ENCODE peak calls at places on chromosomes 12 and 14, in seven cellular contexts. J is transverse colon; G is CD4-positive, CD25-positive, alpha-beta regulatory T cell; S is fibroblast of lung; Q is naive thymus-derived CD4-positive, alpha-beta T cell; E is CD8-positive, alpha-beta T cell; V is H7. A is an unnamed sample.
A peak's percentile ranks its signal among the peaks of the same experiment; 100 is the strongest.

GRCh38 chr12:123200414-123200813 is 32.5 kb downstream of the MPHOSPH9 start:
- DNase-seq in J (no peak), G (peak; percentile 20), S (no peak), Q (peak; percentile 33), E (peak; percentile 13), V (no peak), A (no peak)

GRCh38 chr12:93502802-93503623 is 35.7 kb downstream of the MRPL42 start:
- DNase-seq in J (peak; percentile 43), G (peak; percentile 69), S (peak; percentile 30), Q (peak; percentile 64), E (peak; percentile 70), V (no peak), A (peak; percentile 30)

GRCh38 chr14:93962701-93963601 is 13.4 kb downstream of the ASB2 start:
- DNase-seq in J (peak; percentile 75), G (peak; percentile 75), S (no peak), Q (peak; percentile 31), E (peak; percentile 42), V (no peak), A (peak; percentile 29)

GRCh38 chr14:68891851-68892660 is 87.0 kb downstream of the ACTN1 start:
- DNase-seq in J (no peak), G (no peak), S (peak; percentile 80), Q (no peak), E (no peak), V (no peak), A (peak; percentile 31)

GRCh38 chr14:48842785-48843184 is 743.4 kb downstream of the RPS29 start:
- DNase-seq in J (no peak), G (no peak), S (no peak), Q (no peak), E (no peak), V (no peak), A (no peak)

GRCh38 chr12:105317942-105318614 is 12.4 kb upstream of the C12orf75 start:
- DNase-seq in J (no peak), G (no peak), S (peak; percentile 84), Q (no peak), E (no peak), V (no peak), A (peak; percentile 48)

GRCh38 chr12:109287181-109287580 is 21.9 kb downstream of the FOXN4 start:
- DNase-seq in J (no peak), G (no peak), S (no peak), Q (no peak), E (no peak), V (no peak), A (no peak)

GRCh38 chr14:64671591-64671990 is 32.6 kb upstream of the PLEKHG3 start:
- DNase-seq in J (no peak), G (peak; percentile 53), S (peak; percentile 51), Q (peak; percentile 53), E (no peak), V (peak; percentile 75), A (peak; percentile 64)

GRCh38 chr14:73795974-73796373 is 55.7 kb upstream of the PTGR2 start:
- DNase-seq in J (peak; percentile 92), G (no peak), S (peak; percentile 93), Q (no peak), E (no peak), V (no peak), A (peak; percentile 79)

GRCh38 chr14:94780536-94781404 is 10.9 kb upstream of the GSC start:
- DNase-seq in J (no peak), G (no peak), S (no peak), Q (no peak), E (no peak), V (peak; percentile 60), A (no peak)

GRCh38 chr12:56468216-56469006 is at the start of gene SPRYD4:
- DNase-seq in J (peak; percentile 94), G (peak; percentile 95), S (peak; percentile 90), Q (peak; percentile 96), E (peak; percentile 93), V (peak; percentile 96), A (peak; percentile 80)

GRCh38 chr12:79424109-79424721 is 266.5 kb downstream of the PAWR start:
- DNase-seq in J (no peak), G (no peak), S (peak; percentile 97), Q (no peak), E (no peak), V (no peak), A (peak; percentile 99)

GRCh38 chr12:132071001-132071810 is 72.9 kb downstream of the DDX51 start:
- DNase-seq in J (no peak), G (no peak), S (no peak), Q (no peak), E (no peak), V (no peak), A (no peak)

GRCh38 chr12:5889381-5890047 is 55.5 kb downstream of the ANO2 start:
- DNase-seq in J (no peak), G (no peak), S (no peak), Q (no peak), E (no peak), V (peak; percentile 56), A (no peak)

GRCh38 chr14:70177092-70177491 is 11.7 kb downstream of the SLC8A3 start:
- DNase-seq in J (no peak), G (no peak), S (no peak), Q (no peak), E (no peak), V (no peak), A (no peak)

GRCh38 chr12:131066886-131067490 is 113.3 kb downstream of the ADGRD1 start:
- DNase-seq in J (no peak), G (no peak), S (no peak), Q (no peak), E (no peak), V (no peak), A (no peak)

GRCh38 chr12:131067993-131068942 is 114.6 kb downstream of the ADGRD1 start:
- DNase-seq in J (no peak), G (no peak), S (no peak), Q (no peak), E (no peak), V (no peak), A (no peak)

GRCh38 chr12:131065801-131066200 is 112.1 kb downstream of the ADGRD1 start:
- DNase-seq in J (no peak), G (no peak), S (no peak), Q (no peak), E (no peak), V (peak; percentile 31), A (no peak)

GRCh38 chr12:131065279-131065678 is 111.6 kb downstream of the ADGRD1 start:
- DNase-seq in J (no peak), G (no peak), S (no peak), Q (no peak), E (no peak), V (no peak), A (no peak)

DNA sequence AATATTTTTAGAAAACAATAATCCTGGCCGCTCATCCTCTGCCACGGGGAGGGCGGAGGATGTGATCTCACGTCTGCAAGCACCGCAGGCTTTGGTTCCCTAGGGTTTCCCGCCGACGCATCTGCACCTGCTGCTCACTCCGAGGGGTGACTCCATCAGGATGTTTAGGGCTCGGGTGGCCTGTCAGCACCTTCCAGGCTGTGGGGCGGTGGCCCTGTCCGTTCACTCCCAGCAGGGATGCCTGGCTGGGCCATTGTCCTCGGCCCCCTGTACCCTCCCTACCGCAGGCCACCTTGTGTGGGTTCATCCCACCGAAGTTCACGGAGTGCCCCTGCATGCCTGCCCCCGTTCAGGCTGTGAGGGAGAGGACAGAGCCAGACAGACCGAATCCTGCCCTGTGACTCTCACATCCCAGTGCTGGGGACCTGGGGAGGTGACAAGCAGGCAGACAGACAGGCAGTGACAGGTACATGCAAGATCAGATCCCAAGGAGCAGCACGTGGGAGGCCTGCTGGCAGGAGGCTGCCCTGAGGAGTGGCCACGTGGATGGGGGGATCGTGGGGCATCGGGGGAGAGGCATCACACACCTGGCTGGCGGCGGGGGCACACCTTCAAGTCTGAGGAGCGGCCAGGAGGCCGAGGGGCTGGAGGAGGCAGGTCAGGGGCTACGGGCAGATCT is 112.6 kb downstream of the ADGRD1 start:
- DNase-seq in J (no peak), G (no peak), S (no peak), Q (no peak), E (no peak), V (peak; percentile 39), A (no peak)
- H3K27me3 ChIP-seq in J (no peaks in the 10 kb centered on the region), G (no peaks in the 10 kb centered on the region), S (no peaks in the 10 kb centered on the region), Q (no peaks in the 10 kb centered on the region), E (no peaks in the 10 kb centered on the region), V (no peaks in the 10 kb centered on the region), A (no peaks in the 10 kb centered on the region)

DNA sequence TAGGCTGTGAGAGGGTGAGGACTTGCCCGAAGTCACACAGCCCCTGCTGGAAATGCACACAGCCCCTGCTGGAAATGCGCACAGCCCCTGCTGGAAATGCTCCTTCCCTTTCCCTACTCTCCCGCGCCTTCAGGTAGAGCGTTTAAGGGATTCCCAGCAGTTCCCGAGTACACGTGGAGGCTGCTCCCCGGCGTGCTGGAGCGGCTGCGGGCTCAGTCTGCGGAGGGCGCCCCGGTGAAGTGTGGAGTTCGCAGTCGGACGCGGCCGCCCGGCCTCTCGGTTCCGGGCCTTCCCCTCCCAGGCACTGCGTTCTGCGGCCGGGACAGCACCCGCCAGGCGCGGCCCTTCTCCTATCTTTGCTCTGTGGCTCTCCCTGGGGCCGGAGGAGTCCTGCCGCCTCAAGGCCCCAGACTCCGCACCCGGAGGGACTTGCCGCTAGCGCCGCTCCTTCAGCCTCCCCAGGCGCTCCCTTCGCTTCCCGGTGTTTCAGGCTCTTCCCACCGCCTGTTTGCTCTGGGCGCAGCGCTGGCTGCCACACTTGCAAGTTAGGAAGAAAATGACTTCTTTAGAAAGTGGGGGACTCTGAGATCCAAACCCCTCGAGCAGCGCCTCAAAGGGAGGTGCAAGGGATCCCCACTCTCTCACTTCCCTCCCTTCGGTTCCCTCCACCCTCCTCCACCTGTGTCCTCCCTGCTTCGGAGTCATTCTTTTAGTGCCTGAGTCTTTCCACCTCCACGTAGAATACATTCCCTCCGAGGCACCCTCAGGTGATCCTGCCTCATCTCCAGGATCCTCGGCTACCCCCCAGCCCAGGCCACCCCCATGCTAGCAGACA is 8.3 kb upstream of the TBX5 start:
- DNase-seq in J (no peak), G (no peak), S (no peak), Q (no peak), E (no peak), V (peak; percentile 80), A (no peak)
- H3K27me3 ChIP-seq in J (peaks cover 87% of the 10 kb centered on the region), G (peaks cover 39% of the 10 kb centered on the region), S (no peaks in the 10 kb centered on the region), Q (peaks cover 11% of the 10 kb centered on the region), E (peaks cover 5% of the 10 kb centered on the region), V (peaks cover 94% of the 10 kb centered on the region), A (peaks cover 28% of the 10 kb centered on the region)

GRCh38 chr12:108282676-108283075 is 56.4 kb downstream of the CMKLR1 start:
- DNase-seq in J (no peak), G (no peak), S (no peak), Q (no peak), E (no peak), V (no peak), A (no peak)
- H3K27me3 ChIP-seq in J (no peaks in the 10 kb centered on the region), G (no peaks in the 10 kb centered on the region), S (no peaks in the 10 kb centered on the region), Q (no peaks in the 10 kb centered on the region), E (no peaks in the 10 kb centered on the region), V (no peaks in the 10 kb centered on the region), A (no peaks in the 10 kb centered on the region)

DNA sequence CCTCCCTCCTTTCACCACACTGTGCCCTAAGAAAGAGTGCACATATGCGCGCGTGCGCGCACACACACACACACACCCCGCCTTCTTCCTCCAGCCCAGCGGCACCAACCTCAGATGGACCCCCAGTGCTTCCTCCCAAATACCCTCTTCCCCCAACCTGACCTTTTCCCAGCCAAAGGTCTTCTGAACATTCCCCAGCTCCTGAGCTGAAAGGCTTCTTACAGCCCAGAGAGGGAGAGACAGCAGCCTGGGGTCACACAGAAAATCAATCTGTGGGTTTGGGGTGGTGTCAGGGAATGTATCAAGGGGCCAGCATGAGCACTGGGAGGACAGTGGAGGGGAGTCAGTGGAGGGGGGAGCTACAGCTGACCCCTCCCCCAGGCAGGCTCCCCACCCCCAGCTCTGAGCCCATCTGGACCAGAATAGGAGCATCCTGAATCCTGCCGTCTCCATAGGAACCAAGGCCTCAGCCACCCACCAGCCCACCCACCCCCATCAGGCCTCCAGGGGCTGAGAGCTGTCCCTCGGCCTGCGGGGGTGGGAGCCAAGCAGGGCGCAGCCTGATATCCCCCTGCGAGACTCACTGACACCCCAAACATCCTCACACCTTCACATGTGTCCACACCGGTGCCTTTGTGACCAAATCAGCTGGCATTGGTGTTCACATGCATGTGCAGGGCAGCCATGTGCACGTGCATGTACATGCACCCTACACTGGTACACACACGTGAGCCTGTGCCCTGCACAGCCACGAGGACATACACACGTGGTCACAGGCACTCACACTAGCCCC is 5.7 kb downstream of the RASAL1 start:
- DNase-seq in J (no peak), G (no peak), S (no peak), Q (no peak), E (no peak), V (no peak), A (no peak)
- H3K27me3 ChIP-seq in J (no peaks in the 10 kb centered on the region), G (no peaks in the 10 kb centered on the region), S (no peaks in the 10 kb centered on the region), Q (no peaks in the 10 kb centered on the region), E (no peaks in the 10 kb centered on the region), V (peaks cover 3% of the 10 kb centered on the region), A (peaks cover 4% of the 10 kb centered on the region)